ENCODE peak calls at places on chromosomes 4 and X, in six cellular contexts. N is GM23248; Z is gastrocnemius medialis; A is cardiac muscle cell; D is kidney; O is CD4-positive, alpha-beta T cell. V is an unnamed sample.

GRCh38 chr4:138972956-138973819 is 42.4 kb upstream of the NOCT start:
- DNase-seq in N (no peak), Z (no peak), A (no peak), D (no peak), O (no peak), V (no peak)

GRCh38 chrX:132490086-132490419 is 1.2 kb upstream of the MBNL3 start:
- DNase-seq in N (no peak), Z (no peak), A (no peak), D (no peak), O (no peak), V (no peak)

GRCh38 chr4:132593717-132594400 is 555.2 kb upstream of the PCDH10 start:
- DNase-seq in N (no peak), Z (no peak), A (no peak), D (no peak), O (no peak), V (no peak)

GRCh38 chrX:10177004-10177396 is 20.2 kb downstream of the CLCN4 start:
- DNase-seq in N (no peak), Z (no peak), A (no peak), D (no peak), O (no peak), V (no peak)

GRCh38 chr4:85658766-85659439 is 184.0 kb downstream of the ARHGAP24 start:
- DNase-seq in N (peak), Z (no peak), A (peak), D (no peak), O (no peak), V (no peak)

GRCh38 chrX:24594531-24594930 is 52.6 kb downstream of the PCYT1B start:
- DNase-seq in N (no peak), Z (no peak), A (no peak), D (no peak), O (no peak), V (no peak)

GRCh38 chrX:54708404-54708803 is 89.7 kb downstream of the ITIH6 start:
- DNase-seq in N (no peak), Z (peak), A (no peak), D (no peak), O (no peak), V (no peak)

GRCh38 chr4:125313497-125313896 is 1.3 kb upstream of the FAT4 start:
- DNase-seq in N (peak), Z (no peak), A (peak), D (no peak), O (no peak), V (no peak)

GRCh38 chr4:170012629-170012958 is 13.6 kb downstream of the MFAP3L start:
- DNase-seq in N (no peak), Z (no peak), A (no peak), D (no peak), O (no peak), V (no peak)

GRCh38 chr4:786861-787300 is 39.0 kb downstream of the CPLX1 start:
- DNase-seq in N (no peak), Z (no peak), A (no peak), D (peak), O (no peak), V (no peak)

GRCh38 chr4:159248383-159249178 is 145.7 kb downstream of the RAPGEF2 start:
- DNase-seq in N (peak), Z (no peak), A (peak), D (no peak), O (no peak), V (no peak)

GRCh38 chr4:75736862-75737261 is 12.5 kb downstream of the USO1 start:
- DNase-seq in N (peak), Z (peak), A (peak), D (no peak), O (no peak), V (no peak)

GRCh38 chr4:140688711-140689598 is 67.2 kb downstream of the TBC1D9 start:
- DNase-seq in N (peak), Z (no peak), A (peak), D (no peak), O (no peak), V (no peak)

GRCh38 chrX:151228935-151229334 is 52.6 kb downstream of the GPR50 start:
- DNase-seq in N (no peak), Z (no peak), A (no peak), D (no peak), O (no peak), V (no peak)

GRCh38 chr4:137193564-137193963 is 338.7 kb downstream of the PCDH18 start:
- DNase-seq in N (no peak), Z (no peak), A (no peak), D (no peak), O (no peak), V (no peak)

GRCh38 chr4:183698909-183699308 is 39.8 kb downstream of the TRAPPC11 start:
- DNase-seq in N (no peak), Z (no peak), A (no peak), D (no peak), O (no peak), V (no peak)

GRCh38 chrX:83966347-83966746 is 105.4 kb downstream of the CYLC1 start:
- DNase-seq in N (no peak), Z (no peak), A (no peak), D (no peak), O (no peak), V (no peak)

GRCh38 chr4:43271946-43272345 is 379.4 kb downstream of the GRXCR1 start:
- DNase-seq in N (no peak), Z (no peak), A (no peak), D (no peak), O (no peak), V (no peak)

GRCh38 chr4:163866728-163867313 is 372.3 kb downstream of the TMA16 start:
- DNase-seq in N (no peak), Z (no peak), A (no peak), D (no peak), O (no peak), V (no peak)

GRCh38 chrX:40078489-40079288 is 19.1 kb downstream of the BCOR start:
- DNase-seq in N (peak), Z (no peak), A (no peak), D (no peak), O (no peak), V (no peak)
- H3K27ac ChIP-seq in N (no peak), Z (no peak), A (no peak), D (no peak), O (no peak), V (no peak)

DNA sequence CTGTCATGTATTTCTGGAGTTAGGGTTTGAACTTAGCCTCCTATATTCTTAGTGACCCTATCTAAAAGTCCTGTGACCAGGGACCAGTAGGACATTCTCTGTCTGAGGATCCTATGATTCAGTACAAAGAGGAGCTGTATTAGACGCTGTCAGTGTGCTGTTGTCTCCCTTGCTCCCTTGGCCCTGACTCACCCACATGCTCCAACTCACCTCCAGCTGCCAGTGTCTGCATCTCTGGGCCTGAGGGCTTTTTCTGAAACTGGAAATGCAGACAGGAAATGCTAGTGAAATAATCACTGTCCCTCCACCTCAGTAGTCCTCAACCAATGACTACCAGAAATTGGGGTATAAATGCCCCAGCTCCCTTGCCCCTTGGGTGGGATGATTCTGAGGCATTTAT is 535.3 kb upstream of the RPS6KA3 start:
- DNase-seq in N (peak), Z (no peak), A (no peak), D (no peak), O (no peak), V (no peak)
- H3K27ac ChIP-seq in N (no peak), Z (no peak), A (no peak), D (no peak), O (no peak), V (no peak)

GRCh38 chr4:114226178-114226577 is 246.7 kb upstream of the ARSJ start:
- DNase-seq in N (no peak), Z (no peak), A (no peak), D (no peak), O (no peak), V (no peak)
- H3K27ac ChIP-seq in N (no peak), Z (no peak), A (no peak), D (no peak), O (no peak), V (no peak)

DNA sequence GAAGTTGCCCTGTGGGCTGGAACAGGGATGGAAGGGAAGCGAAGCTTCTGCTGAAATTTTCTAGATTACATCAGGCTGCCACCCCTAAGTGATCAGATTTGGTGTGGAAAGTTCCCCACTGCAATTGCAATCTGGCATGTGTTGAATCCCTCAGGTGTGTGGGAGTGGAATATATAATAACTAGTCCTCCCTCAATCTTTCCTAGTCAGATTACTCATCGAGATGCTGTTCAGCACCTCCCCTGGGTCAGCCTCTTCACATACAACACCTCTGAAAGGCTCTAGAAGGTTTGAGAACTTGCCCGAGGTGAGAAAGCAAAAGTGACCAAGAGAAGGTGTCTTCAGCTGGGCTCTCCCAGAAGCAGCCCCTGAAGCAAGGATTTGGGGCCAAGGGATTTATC is 336.8 kb downstream of the BCOR start:
- DNase-seq in N (no peak), Z (no peak), A (no peak), D (no peak), O (no peak), V (no peak)
- H3K27ac ChIP-seq in N (no peak), Z (no peak), A (no peak), D (no peak), O (no peak), V (no peak)

GRCh38 chr4:150004481-150004880 is 73.8 kb upstream of the DCLK2 start:
- DNase-seq in N (peak), Z (no peak), A (peak), D (no peak), O (no peak), V (no peak)

GRCh38 chr4:150002561-150002960 is 75.7 kb upstream of the DCLK2 start:
- DNase-seq in N (no peak), Z (no peak), A (no peak), D (no peak), O (no peak), V (no peak)

GRCh38 chr4:150007512-150007911 is 70.7 kb upstream of the DCLK2 start:
- DNase-seq in N (peak), Z (no peak), A (no peak), D (no peak), O (no peak), V (no peak)

GRCh38 chr4:150006197-150006596 is 72.0 kb upstream of the DCLK2 start:
- DNase-seq in N (peak), Z (no peak), A (peak), D (no peak), O (no peak), V (no peak)

GRCh38 chr4:150005537-150005936 is 72.7 kb upstream of the DCLK2 start:
- DNase-seq in N (no peak), Z (no peak), A (no peak), D (no peak), O (no peak), V (no peak)
- H3K27ac ChIP-seq in N (no peak), Z (no peak), A (no peak), D (no peak), O (no peak), V (no peak)

GRCh38 chrX:1646009-1646408 is 31.1 kb downstream of the ASMT start:
- DNase-seq in N (no peak), Z (no peak), A (no peak), D (peak), O (no peak), V (no peak)

GRCh38 chrX:1649623-1650022 is 34.8 kb downstream of the ASMT start:
- DNase-seq in N (peak), Z (no peak), A (no peak), D (no peak), O (no peak), V (no peak)
- H3K27ac ChIP-seq in N (no peak), Z (no peak), A (no peak), D (no peak), O (no peak), V (no peak)